ENCODE peak calls at places on chromosomes 5 and 9, in four cellular contexts. T is astrocyte of the spinal cord; K is Calu3; U is stimulated activated CD8-positive, alpha-beta memory T cell treated with anti-CD3 and anti-CD28 coated beads, Interleukin-12 subunit alpha, Interleukin-12 subunit beta, amount 100 ng/mL, for 4 hours. Z is an unnamed sample.

GRCh38 chr9:114059047-114059803 is 18.9 kb downstream of the AMBP start:
- DNase-seq in U (no peak), K (no peak), T (no peak), Z (peak)

GRCh38 chr9:36120705-36121104 is 15.8 kb upstream of the GLIPR2 start:
- DNase-seq in K (no peak), U (no peak), T (no peak), Z (no peak)

GRCh38 chr9:118961857-118962256 is 407.4 kb downstream of the BRINP1 start:
- DNase-seq in U (no peak), K (no peak), T (peak), Z (peak)

GRCh38 chr5:43386960-43387362 is 25.2 kb downstream of the CCL28 start:
- DNase-seq in U (no peak), K (peak), T (no peak), Z (no peak)

GRCh38 chr5:119397518-119398380 is 41.9 kb downstream of the TNFAIP8 start:
- DNase-seq in K (no peak), T (peak), U (no peak), Z (no peak)

GRCh38 chr9:71223953-71224538 is 102.6 kb upstream of the TRPM3 start:
- DNase-seq in K (no peak), U (no peak), T (no peak), Z (no peak)

GRCh38 chr5:85732185-85732584 is 885.6 kb upstream of the COX7C start:
- DNase-seq in U (no peak), T (no peak), K (no peak), Z (no peak)

GRCh38 chr9:72661401-72662135 is 140.2 kb downstream of the TMC1 start:
- DNase-seq in K (no peak), T (peak), U (no peak), Z (no peak)

GRCh38 chr9:114499528-114499927 is 5.7 kb downstream of the WHRN start:
- DNase-seq in U (no peak), K (no peak), T (no peak), Z (peak)

GRCh38 chr9:93907551-93908199 is 47.5 kb downstream of the BARX1 start:
- DNase-seq in U (no peak), K (no peak), T (no peak), Z (no peak)

GRCh38 chr9:132989414-132989996 is 11.0 kb downstream of the GFI1B start:
- DNase-seq in T (no peak), K (no peak), U (no peak), Z (no peak)